ENCODE peak calls at places on chromosomes 13 and 19, in four cellular contexts. L is colonic mucosa, P is ovary, Q is breast epithelium. H is an unnamed sample.
A peak's percentile ranks its signal among the peaks of the same experiment; 100 is the strongest.

GRCh38 chr13:92355213-92355612 is 871.4 kb upstream of the GPC6 start:
- DNase-seq in L (peak; percentile 27), P (peak; percentile 25), Q (no peak), H (peak; percentile 13)

GRCh38 chr19:38155453-38155852 is 68.6 kb downstream of the DPF1 start:
- DNase-seq in L (no peak), P (no peak), Q (no peak), H (no peak)

GRCh38 chr13:49098771-49099512 is 121.2 kb upstream of the MLNR start:
- DNase-seq in L (no peak), P (no peak), Q (no peak), H (no peak)

GRCh38 chr19:33064778-33065550 is at the start of gene RHPN2:
- DNase-seq in L (peak; percentile 86), P (peak; percentile 59), Q (peak; percentile 69), H (peak; percentile 82)

GRCh38 chr13:57631607-57632275 is at the start of gene PCDH17:
- DNase-seq in L (no peak), P (no peak), Q (peak; percentile 50), H (peak; percentile 22)

GRCh38 chr19:31641591-31641990 is 292.4 kb upstream of the TSHZ3 start:
- DNase-seq in L (no peak), P (no peak), Q (no peak), H (no peak)

GRCh38 chr19:12159773-12160414 is 3.0 kb upstream of the ZNF136 start:
- DNase-seq in L (no peak), P (no peak), Q (no peak), H (no peak)

GRCh38 chr19:10293637-10294367 is 4.0 kb downstream of the ICAM5 start:
- DNase-seq in L (no peak), P (no peak), Q (no peak), H (no peak)

GRCh38 chr13:32837307-32837972 is 178.8 kb upstream of the KL start:
- DNase-seq in L (no peak), P (no peak), Q (no peak), H (no peak)

GRCh38 chr19:55353803-55354697 is 469 bp downstream of the COX6B2 start:
- DNase-seq in L (peak; percentile 84), P (peak; percentile 80), Q (no peak), H (peak; percentile 84)

GRCh38 chr13:30743319-30744055 is 8.1 kb downstream of the ALOX5AP start:
- DNase-seq in L (peak; percentile 35), P (peak; percentile 52), Q (no peak), H (no peak)

GRCh38 chr19:2166741-2167738 is 3.3 kb downstream of the DOT1L start:
- DNase-seq in L (peak; percentile 85), P (peak; percentile 74), Q (peak; percentile 86), H (peak; percentile 89)

GRCh38 chr19:24071078-24071477 is 15.9 kb upstream of the ZNF254 start:
- DNase-seq in L (no peak), P (no peak), Q (no peak), H (no peak)

GRCh38 chr19:10923503-10924076 is 4.8 kb downstream of the YIPF2 start:
- DNase-seq in L (no peak), P (no peak), Q (no peak), H (no peak)

GRCh38 chr13:46315491-46316075 is 71.5 kb downstream of the RUBCNL start:
- DNase-seq in L (no peak), P (no peak), Q (no peak), H (no peak)

GRCh38 chr19:1766800-1767352 is 13.6 kb downstream of the ONECUT3 start:
- DNase-seq in L (no peak), P (no peak), Q (no peak), H (no peak)

DNA sequence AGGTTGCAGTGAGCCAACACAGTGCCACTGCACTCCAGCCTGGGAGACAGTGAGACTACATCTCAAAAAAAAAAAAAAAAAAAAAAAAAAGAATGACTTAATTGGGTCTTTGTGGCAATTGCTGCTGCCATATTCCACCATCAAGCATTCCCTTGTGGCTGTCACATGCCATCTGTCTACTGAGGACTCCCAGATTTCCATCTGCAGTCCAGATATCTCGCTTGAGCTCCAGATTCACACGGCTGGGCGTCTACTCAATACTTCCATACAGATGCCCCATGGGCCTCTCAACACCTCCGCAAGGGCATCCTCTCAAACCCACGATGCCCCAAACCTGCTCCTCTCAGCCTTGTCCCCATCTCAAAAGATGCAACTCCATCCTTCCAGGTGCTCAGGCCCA is 12.9 kb downstream of the TMEM143 start:
- DNase-seq in L (no peak), P (no peak), Q (no peak), H (no peak)
- H3K27ac ChIP-seq in L (no peak overlapping the region), P (no peak overlapping the region), Q (no peak overlapping the region), H (no peak overlapping the region)

GRCh38 chr19:13366529-13367143 is 139.6 kb downstream of the CACNA1A start:
- DNase-seq in L (no peak), P (no peak), Q (no peak), H (no peak)
- TF ChIP-seq CTCF in L (no peak), P (no peak), Q (no peak), H (no peak)

GRCh38 chr19:15671891-15672579 is 852 bp upstream of the CYP4F12 start:
- DNase-seq in L (no peak), P (no peak), Q (no peak), H (no peak)
- H3K27ac ChIP-seq in L (peak overlapping the region; percentile 81), P (no peak overlapping the region), Q (peak overlapping the region; percentile 33), H (no peak overlapping the region)

GRCh38 chr13:24737042-24737441 is 26.9 kb upstream of the RNF17 start:
- DNase-seq in L (no peak), P (no peak), Q (no peak), H (no peak)
- TF ChIP-seq CTCF in L (no peak), P (no peak), Q (no peak), H (no peak)

H was measured in pancreas.